ENCODE peak calls at places on chromosomes 6 and 20, in eight cellular contexts. One of them, this sample, is unnamed.

GRCh38 chr6:15929685-15930084 is 199.2 kb upstream of the MYLIP start:
- DNase-seq in AG04450: no peak
- DNase-seq in IMR-90: no peak
- DNase-seq in breast epithelium: no peak
- DNase-seq in body of pancreas: no peak
- DNase-seq in left ventricle myocardium inferior: no peak
- DNase-seq in sigmoid colon: no peak
- DNase-seq in ovary: no peak
- DNase-seq in this sample: no peak

GRCh38 chr6:85465762-85466161 is 15.9 kb downstream of the NT5E start:
- DNase-seq in AG04450: no peak
- DNase-seq in IMR-90: no peak
- DNase-seq in breast epithelium: no peak
- DNase-seq in body of pancreas: no peak
- DNase-seq in left ventricle myocardium inferior: no peak
- DNase-seq in sigmoid colon: no peak
- DNase-seq in ovary: no peak
- DNase-seq in this sample: no peak

GRCh38 chr6:30931959-30932645 is at the start of gene SFTA2:
- DNase-seq in AG04450: no peak
- DNase-seq in IMR-90: no peak
- DNase-seq in breast epithelium: no peak
- DNase-seq in body of pancreas: peak; percentile 23
- DNase-seq in left ventricle myocardium inferior: no peak
- DNase-seq in sigmoid colon: no peak
- DNase-seq in ovary: no peak
- DNase-seq in this sample: no peak

GRCh38 chr20:50678213-50678898 is 13.0 kb downstream of the RIPOR3 start:
- DNase-seq in AG04450: no peak
- DNase-seq in IMR-90: no peak
- DNase-seq in breast epithelium: no peak
- DNase-seq in body of pancreas: peak; percentile 87
- DNase-seq in left ventricle myocardium inferior: no peak
- DNase-seq in sigmoid colon: no peak
- DNase-seq in ovary: peak; percentile 44
- DNase-seq in this sample: no peak

GRCh38 chr6:16704706-16705402 is 56.4 kb downstream of the ATXN1 start:
- DNase-seq in AG04450: no peak
- DNase-seq in IMR-90: peak; percentile 79
- DNase-seq in breast epithelium: no peak
- DNase-seq in body of pancreas: no peak
- DNase-seq in left ventricle myocardium inferior: no peak
- DNase-seq in sigmoid colon: no peak
- DNase-seq in ovary: no peak
- DNase-seq in this sample: no peak

GRCh38 chr6:121482004-121482693 is 46.7 kb downstream of the GJA1 start:
- DNase-seq in AG04450: peak; percentile 54
- DNase-seq in IMR-90: peak; percentile 87
- DNase-seq in breast epithelium: no peak
- DNase-seq in body of pancreas: no peak
- DNase-seq in left ventricle myocardium inferior: no peak
- DNase-seq in sigmoid colon: no peak
- DNase-seq in ovary: no peak
- DNase-seq in this sample: peak; percentile 67

GRCh38 chr6:25324076-25324762 is 45.0 kb downstream of the CARMIL1 start:
- DNase-seq in AG04450: no peak
- DNase-seq in IMR-90: no peak
- DNase-seq in breast epithelium: no peak
- DNase-seq in body of pancreas: no peak
- DNase-seq in left ventricle myocardium inferior: no peak
- DNase-seq in sigmoid colon: no peak
- DNase-seq in ovary: no peak
- DNase-seq in this sample: no peak

GRCh38 chr6:155224031-155224451 is 39.8 kb upstream of the CLDN20 start:
- DNase-seq in AG04450: peak; percentile 49
- DNase-seq in IMR-90: peak; percentile 95
- DNase-seq in breast epithelium: no peak
- DNase-seq in body of pancreas: no peak
- DNase-seq in left ventricle myocardium inferior: no peak
- DNase-seq in sigmoid colon: no peak
- DNase-seq in ovary: no peak
- DNase-seq in this sample: peak; percentile 97

GRCh38 chr6:142356271-142356938 is 54.6 kb downstream of the ADGRG6 start:
- DNase-seq in AG04450: no peak
- DNase-seq in IMR-90: peak; percentile 50
- DNase-seq in breast epithelium: no peak
- DNase-seq in body of pancreas: no peak
- DNase-seq in left ventricle myocardium inferior: no peak
- DNase-seq in sigmoid colon: no peak
- DNase-seq in ovary: no peak
- DNase-seq in this sample: no peak

GRCh38 chr6:2684059-2684749 is 66.5 kb downstream of the MYLK4 start:
- DNase-seq in AG04450: no peak
- DNase-seq in IMR-90: peak; percentile 20
- DNase-seq in breast epithelium: no peak
- DNase-seq in body of pancreas: no peak
- DNase-seq in left ventricle myocardium inferior: no peak
- DNase-seq in sigmoid colon: no peak
- DNase-seq in ovary: no peak
- DNase-seq in this sample: no peak

GRCh38 chr20:8527998-8528397 is 395.9 kb downstream of the PLCB1 start:
- DNase-seq in AG04450: peak; percentile 51
- DNase-seq in IMR-90: peak; percentile 95
- DNase-seq in breast epithelium: no peak
- DNase-seq in body of pancreas: no peak
- DNase-seq in left ventricle myocardium inferior: no peak
- DNase-seq in sigmoid colon: no peak
- DNase-seq in ovary: no peak
- DNase-seq in this sample: peak; percentile 2

GRCh38 chr6:108419934-108420609 is 125.2 kb downstream of the AFG1L start:
- DNase-seq in AG04450: no peak
- DNase-seq in IMR-90: no peak
- DNase-seq in breast epithelium: no peak
- DNase-seq in body of pancreas: no peak
- DNase-seq in left ventricle myocardium inferior: no peak
- DNase-seq in sigmoid colon: no peak
- DNase-seq in ovary: no peak
- DNase-seq in this sample: no peak

GRCh38 chr6:9957330-9957729 is 457.5 kb downstream of the TFAP2A start:
- DNase-seq in AG04450: no peak
- DNase-seq in IMR-90: no peak
- DNase-seq in breast epithelium: no peak
- DNase-seq in body of pancreas: no peak
- DNase-seq in left ventricle myocardium inferior: no peak
- DNase-seq in sigmoid colon: no peak
- DNase-seq in ovary: no peak
- DNase-seq in this sample: no peak

GRCh38 chr6:167829513-167829912 is 2.8 kb downstream of the AFDN start:
- DNase-seq in AG04450: no peak
- DNase-seq in IMR-90: no peak
- DNase-seq in breast epithelium: no peak
- DNase-seq in body of pancreas: no peak
- DNase-seq in left ventricle myocardium inferior: no peak
- DNase-seq in sigmoid colon: no peak
- DNase-seq in ovary: no peak
- DNase-seq in this sample: no peak

GRCh38 chr6:113980937-113981554 is 10.1 kb upstream of the HDAC2 start:
- DNase-seq in AG04450: no peak
- DNase-seq in IMR-90: peak; percentile 31
- DNase-seq in breast epithelium: no peak
- DNase-seq in body of pancreas: no peak
- DNase-seq in left ventricle myocardium inferior: no peak
- DNase-seq in sigmoid colon: no peak
- DNase-seq in ovary: no peak
- DNase-seq in this sample: no peak

GRCh38 chr20:25300496-25301170 is 52.7 kb downstream of the PYGB start:
- DNase-seq in AG04450: no peak
- DNase-seq in IMR-90: peak; percentile 42
- DNase-seq in breast epithelium: no peak
- DNase-seq in body of pancreas: no peak
- DNase-seq in left ventricle myocardium inferior: no peak
- DNase-seq in sigmoid colon: no peak
- DNase-seq in ovary: no peak
- DNase-seq in this sample: no peak

GRCh38 chr20:25302596-25302995 is 54.7 kb downstream of the PYGB start:
- DNase-seq in AG04450: no peak
- DNase-seq in IMR-90: no peak
- DNase-seq in breast epithelium: no peak
- DNase-seq in body of pancreas: no peak
- DNase-seq in left ventricle myocardium inferior: no peak
- DNase-seq in sigmoid colon: no peak
- DNase-seq in ovary: no peak
- DNase-seq in this sample: no peak

GRCh38 chr20:25301357-25301920 is 53.6 kb downstream of the PYGB start:
- DNase-seq in AG04450: no peak
- DNase-seq in IMR-90: no peak
- DNase-seq in breast epithelium: no peak
- DNase-seq in body of pancreas: no peak
- DNase-seq in left ventricle myocardium inferior: no peak
- DNase-seq in sigmoid colon: no peak
- DNase-seq in ovary: no peak
- DNase-seq in this sample: no peak

GRCh38 chr20:25297141-25297905 is 49.4 kb downstream of the PYGB start:
- DNase-seq in AG04450: no peak
- DNase-seq in IMR-90: no peak
- DNase-seq in breast epithelium: no peak
- DNase-seq in body of pancreas: no peak
- DNase-seq in left ventricle myocardium inferior: no peak
- DNase-seq in sigmoid colon: no peak
- DNase-seq in ovary: no peak
- DNase-seq in this sample: no peak

DNA sequence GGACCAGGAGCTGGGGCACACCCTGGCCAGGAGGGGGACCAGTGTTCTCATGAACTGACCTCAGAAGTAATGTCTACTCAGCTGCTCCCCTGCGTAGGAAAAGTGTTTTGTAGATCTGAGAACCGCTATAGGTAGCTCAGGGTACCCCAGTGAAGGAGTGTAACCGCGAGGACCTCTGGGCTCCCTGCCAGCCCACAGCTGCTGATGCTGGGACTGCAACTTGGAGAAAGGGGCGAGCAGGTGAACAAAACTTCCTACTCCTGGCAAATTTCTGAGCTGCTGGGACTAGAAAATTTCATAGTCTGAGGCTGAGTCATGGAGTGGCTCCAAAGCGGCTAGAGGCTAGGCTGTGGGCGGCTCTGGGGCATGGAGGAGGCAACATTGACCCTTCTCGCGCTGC is 51.9 kb downstream of the PYGB start:
- DNase-seq in AG04450: no peak
- DNase-seq in IMR-90: peak; percentile 33
- DNase-seq in breast epithelium: no peak
- DNase-seq in body of pancreas: no peak
- DNase-seq in left ventricle myocardium inferior: no peak
- DNase-seq in sigmoid colon: no peak
- DNase-seq in ovary: no peak
- DNase-seq in this sample: no peak
- H3K27ac ChIP-seq in AG04450: peak overlapping the region; percentile 39
- H3K27ac ChIP-seq in IMR-90: no peak overlapping the region
- H3K27ac ChIP-seq in breast epithelium: no peak overlapping the region
- H3K27ac ChIP-seq in body of pancreas: no peak overlapping the region
- H3K27ac ChIP-seq in left ventricle myocardium inferior: peak overlapping the region; percentile 2
- H3K27ac ChIP-seq in sigmoid colon: peak overlapping the region; percentile 65
- H3K27ac ChIP-seq in ovary: no peak overlapping the region
- H3K27ac ChIP-seq in this sample: peak overlapping the region; percentile 47

GRCh38 chr6:97060254-97060653 is 135.7 kb downstream of the KLHL32 start:
- DNase-seq in AG04450: no peak
- DNase-seq in IMR-90: no peak
- DNase-seq in breast epithelium: no peak
- DNase-seq in body of pancreas: no peak
- DNase-seq in left ventricle myocardium inferior: no peak
- DNase-seq in sigmoid colon: no peak
- DNase-seq in ovary: no peak
- DNase-seq in this sample: no peak
- H3K27ac ChIP-seq in AG04450: no peak overlapping the region
- H3K27ac ChIP-seq in IMR-90: no peak overlapping the region
- H3K27ac ChIP-seq in breast epithelium: no peak overlapping the region
- H3K27ac ChIP-seq in body of pancreas: no peak overlapping the region
- H3K27ac ChIP-seq in left ventricle myocardium inferior: no peak overlapping the region
- H3K27ac ChIP-seq in sigmoid colon: no peak overlapping the region
- H3K27ac ChIP-seq in ovary: no peak overlapping the region
- H3K27ac ChIP-seq in this sample: no peak overlapping the region

DNA sequence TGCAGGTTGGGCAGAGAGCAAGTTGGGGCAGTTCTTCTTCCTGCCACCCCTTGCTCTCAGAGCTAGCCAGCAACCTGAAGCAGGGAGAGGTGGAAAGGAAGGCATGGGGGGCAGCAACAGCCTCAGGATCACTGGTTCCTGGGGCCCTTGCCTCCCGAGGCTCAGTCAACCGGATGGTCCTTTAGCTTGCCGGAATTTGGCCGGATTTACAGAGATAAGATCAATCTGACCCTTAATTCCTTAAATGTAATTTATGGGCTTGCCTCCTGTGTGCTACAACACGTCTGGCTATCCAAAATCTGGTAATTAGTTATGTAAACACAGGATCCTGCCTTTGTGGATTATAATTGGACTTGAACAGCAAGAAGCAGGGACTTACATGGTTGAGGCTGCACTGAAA is 19.5 kb upstream of the TCP11 start:
- DNase-seq in AG04450: no peak
- DNase-seq in IMR-90: no peak
- DNase-seq in breast epithelium: no peak
- DNase-seq in body of pancreas: no peak
- DNase-seq in left ventricle myocardium inferior: no peak
- DNase-seq in sigmoid colon: no peak
- DNase-seq in ovary: no peak
- DNase-seq in this sample: no peak
- H3K27ac ChIP-seq in AG04450: no peak overlapping the region
- H3K27ac ChIP-seq in IMR-90: no peak overlapping the region
- H3K27ac ChIP-seq in breast epithelium: no peak overlapping the region
- H3K27ac ChIP-seq in body of pancreas: no peak overlapping the region
- H3K27ac ChIP-seq in left ventricle myocardium inferior: no peak overlapping the region
- H3K27ac ChIP-seq in sigmoid colon: no peak overlapping the region
- H3K27ac ChIP-seq in ovary: no peak overlapping the region
- H3K27ac ChIP-seq in this sample: no peak overlapping the region

GRCh38 chr20:4813076-4813838 is 91.5 kb downstream of the PRND start:
- DNase-seq in AG04450: no peak
- DNase-seq in IMR-90: no peak
- DNase-seq in breast epithelium: no peak
- DNase-seq in body of pancreas: peak; percentile 10
- DNase-seq in left ventricle myocardium inferior: no peak
- DNase-seq in sigmoid colon: peak; percentile 68
- DNase-seq in ovary: peak; percentile 50
- DNase-seq in this sample: no peak

GRCh38 chr20:4814696-4815252 is 93.1 kb downstream of the PRND start:
- DNase-seq in AG04450: no peak
- DNase-seq in IMR-90: no peak
- DNase-seq in breast epithelium: no peak
- DNase-seq in body of pancreas: peak; percentile 12
- DNase-seq in left ventricle myocardium inferior: peak; percentile 35
- DNase-seq in sigmoid colon: no peak
- DNase-seq in ovary: no peak
- DNase-seq in this sample: no peak

GRCh38 chr20:4812641-4813075 is 90.9 kb downstream of the PRND start:
- DNase-seq in AG04450: no peak
- DNase-seq in IMR-90: no peak
- DNase-seq in breast epithelium: no peak
- DNase-seq in body of pancreas: no peak
- DNase-seq in left ventricle myocardium inferior: no peak
- DNase-seq in sigmoid colon: no peak
- DNase-seq in ovary: no peak
- DNase-seq in this sample: no peak

GRCh38 chr20:4815618-4816017 is 93.9 kb downstream of the PRND start:
- DNase-seq in AG04450: no peak
- DNase-seq in IMR-90: no peak
- DNase-seq in breast epithelium: no peak
- DNase-seq in body of pancreas: peak; percentile 3
- DNase-seq in left ventricle myocardium inferior: no peak
- DNase-seq in sigmoid colon: no peak
- DNase-seq in ovary: no peak
- DNase-seq in this sample: no peak

GRCh38 chr20:4813839-4814695 is 92.4 kb downstream of the PRND start:
- DNase-seq in AG04450: no peak
- DNase-seq in IMR-90: no peak
- DNase-seq in breast epithelium: no peak
- DNase-seq in body of pancreas: peak; percentile 10
- DNase-seq in left ventricle myocardium inferior: no peak
- DNase-seq in sigmoid colon: no peak
- DNase-seq in ovary: no peak
- DNase-seq in this sample: no peak
- H3K27ac ChIP-seq in AG04450: no peak overlapping the region
- H3K27ac ChIP-seq in IMR-90: no peak overlapping the region
- H3K27ac ChIP-seq in breast epithelium: peak overlapping the region; percentile 62
- H3K27ac ChIP-seq in body of pancreas: no peak overlapping the region
- H3K27ac ChIP-seq in left ventricle myocardium inferior: peak overlapping the region; percentile 69
- H3K27ac ChIP-seq in sigmoid colon: peak overlapping the region; percentile 67
- H3K27ac ChIP-seq in ovary: no peak overlapping the region
- H3K27ac ChIP-seq in this sample: no peak overlapping the region

This sample was measured in epithelial cell of prostate.